ENCODE peak calls at places on chromosomes 6 and 20, in six cellular contexts. One of them, this sample, is unnamed.

GRCh38 chr20:44540834-44541233 is 19.0 kb upstream of the SERINC3 start:
- DNase-seq in astrocyte of the spinal cord: peak
- DNase-seq in progenitor cell of endocrine pancreas: no peak
- DNase-seq in right atrium auricular region: no peak
- DNase-seq in cardiac fibroblast: peak
- DNase-seq in transverse colon: no peak
- DNase-seq in this sample: no peak

GRCh38 chr6:169961772-169962561 is 210.5 kb downstream of the ERMARD start:
- DNase-seq in astrocyte of the spinal cord: no peak
- DNase-seq in progenitor cell of endocrine pancreas: peak
- DNase-seq in right atrium auricular region: peak
- DNase-seq in cardiac fibroblast: no peak
- DNase-seq in transverse colon: peak
- DNase-seq in this sample: no peak

GRCh38 chr6:124780621-124781020 is 181.6 kb upstream of the RNF217 start:
- DNase-seq in astrocyte of the spinal cord: peak
- DNase-seq in progenitor cell of endocrine pancreas: no peak
- DNase-seq in right atrium auricular region: no peak
- DNase-seq in cardiac fibroblast: no peak
- DNase-seq in transverse colon: no peak
- DNase-seq in this sample: no peak

GRCh38 chr6:106715922-106716321 is 86.5 kb downstream of the QRSL1 start:
- DNase-seq in astrocyte of the spinal cord: no peak
- DNase-seq in progenitor cell of endocrine pancreas: no peak
- DNase-seq in right atrium auricular region: no peak
- DNase-seq in cardiac fibroblast: no peak
- DNase-seq in transverse colon: no peak
- DNase-seq in this sample: no peak

GRCh38 chr6:104182811-104183210 is 676.9 kb downstream of the HACE1 start:
- DNase-seq in astrocyte of the spinal cord: peak
- DNase-seq in progenitor cell of endocrine pancreas: no peak
- DNase-seq in right atrium auricular region: no peak
- DNase-seq in cardiac fibroblast: peak
- DNase-seq in transverse colon: no peak
- DNase-seq in this sample: no peak

GRCh38 chr20:57400262-57400701 is 9.1 kb downstream of the RBM38 start:
- DNase-seq in astrocyte of the spinal cord: no peak
- DNase-seq in progenitor cell of endocrine pancreas: no peak
- DNase-seq in right atrium auricular region: no peak
- DNase-seq in cardiac fibroblast: no peak
- DNase-seq in transverse colon: no peak
- DNase-seq in this sample: no peak

GRCh38 chr6:119034827-119035458 is 43.5 kb downstream of the FAM184A start:
- DNase-seq in astrocyte of the spinal cord: no peak
- DNase-seq in progenitor cell of endocrine pancreas: no peak
- DNase-seq in right atrium auricular region: no peak
- DNase-seq in cardiac fibroblast: no peak
- DNase-seq in transverse colon: no peak
- DNase-seq in this sample: no peak

GRCh38 chr6:134491473-134491872 is 173.6 kb upstream of the SGK1 start:
- DNase-seq in astrocyte of the spinal cord: peak
- DNase-seq in progenitor cell of endocrine pancreas: no peak
- DNase-seq in right atrium auricular region: no peak
- DNase-seq in cardiac fibroblast: no peak
- DNase-seq in transverse colon: no peak
- DNase-seq in this sample: no peak

GRCh38 chr6:16799279-16800193 is 38.3 kb upstream of the ATXN1 start:
- DNase-seq in astrocyte of the spinal cord: no peak
- DNase-seq in progenitor cell of endocrine pancreas: no peak
- DNase-seq in right atrium auricular region: no peak
- DNase-seq in cardiac fibroblast: peak
- DNase-seq in transverse colon: no peak
- DNase-seq in this sample: no peak

GRCh38 chr6:100892116-100892515 is 11.0 kb upstream of the ASCC3 start:
- DNase-seq in astrocyte of the spinal cord: no peak
- DNase-seq in progenitor cell of endocrine pancreas: no peak
- DNase-seq in right atrium auricular region: no peak
- DNase-seq in cardiac fibroblast: no peak
- DNase-seq in transverse colon: no peak
- DNase-seq in this sample: no peak

GRCh38 chr6:156595481-156595880 is 181.7 kb upstream of the ARID1B start:
- DNase-seq in astrocyte of the spinal cord: peak
- DNase-seq in progenitor cell of endocrine pancreas: no peak
- DNase-seq in right atrium auricular region: no peak
- DNase-seq in cardiac fibroblast: no peak
- DNase-seq in transverse colon: no peak
- DNase-seq in this sample: no peak

GRCh38 chr6:75516757-75517156 is 23.2 kb upstream of the FILIP1 start:
- DNase-seq in astrocyte of the spinal cord: no peak
- DNase-seq in progenitor cell of endocrine pancreas: no peak
- DNase-seq in right atrium auricular region: no peak
- DNase-seq in cardiac fibroblast: no peak
- DNase-seq in transverse colon: no peak
- DNase-seq in this sample: no peak

GRCh38 chr20:32789896-32790750 is 27.9 kb downstream of the DNMT3B start:
- DNase-seq in astrocyte of the spinal cord: peak
- DNase-seq in progenitor cell of endocrine pancreas: peak
- DNase-seq in right atrium auricular region: peak
- DNase-seq in cardiac fibroblast: peak
- DNase-seq in transverse colon: peak
- DNase-seq in this sample: peak

GRCh38 chr6:131914967-131915751 is 36.0 kb downstream of the CCN2 start:
- DNase-seq in astrocyte of the spinal cord: peak
- DNase-seq in progenitor cell of endocrine pancreas: peak
- DNase-seq in right atrium auricular region: peak
- DNase-seq in cardiac fibroblast: peak
- DNase-seq in transverse colon: peak
- DNase-seq in this sample: no peak

GRCh38 chr6:5150676-5151075 is 65.5 kb downstream of the PPP1R3G start:
- DNase-seq in astrocyte of the spinal cord: no peak
- DNase-seq in progenitor cell of endocrine pancreas: no peak
- DNase-seq in right atrium auricular region: no peak
- DNase-seq in cardiac fibroblast: no peak
- DNase-seq in transverse colon: no peak
- DNase-seq in this sample: no peak

GRCh38 chr6:18978330-18979128 is 591.4 kb downstream of the RNF144B start:
- DNase-seq in astrocyte of the spinal cord: peak
- DNase-seq in progenitor cell of endocrine pancreas: no peak
- DNase-seq in right atrium auricular region: no peak
- DNase-seq in cardiac fibroblast: no peak
- DNase-seq in transverse colon: no peak
- DNase-seq in this sample: no peak

GRCh38 chr20:31355981-31356380 is 12.4 kb upstream of the DEFB118 start:
- DNase-seq in astrocyte of the spinal cord: no peak
- DNase-seq in progenitor cell of endocrine pancreas: no peak
- DNase-seq in right atrium auricular region: no peak
- DNase-seq in cardiac fibroblast: no peak
- DNase-seq in transverse colon: no peak
- DNase-seq in this sample: no peak

GRCh38 chr6:36609582-36609981 is 15.4 kb downstream of the SRSF3 start:
- DNase-seq in astrocyte of the spinal cord: no peak
- DNase-seq in progenitor cell of endocrine pancreas: no peak
- DNase-seq in right atrium auricular region: no peak
- DNase-seq in cardiac fibroblast: no peak
- DNase-seq in transverse colon: no peak
- DNase-seq in this sample: no peak

GRCh38 chr6:85459224-85459901 is 9.5 kb downstream of the NT5E start:
- DNase-seq in astrocyte of the spinal cord: peak
- DNase-seq in progenitor cell of endocrine pancreas: no peak
- DNase-seq in right atrium auricular region: no peak
- DNase-seq in cardiac fibroblast: peak
- DNase-seq in transverse colon: no peak
- DNase-seq in this sample: no peak

GRCh38 chr6:169975286-169975685 is 223.9 kb downstream of the ERMARD start:
- DNase-seq in astrocyte of the spinal cord: no peak
- DNase-seq in progenitor cell of endocrine pancreas: no peak
- DNase-seq in right atrium auricular region: no peak
- DNase-seq in cardiac fibroblast: no peak
- DNase-seq in transverse colon: peak
- DNase-seq in this sample: no peak

GRCh38 chr6:36121752-36122494 is 8.4 kb upstream of the MAPK13 start:
- DNase-seq in astrocyte of the spinal cord: no peak
- DNase-seq in progenitor cell of endocrine pancreas: no peak
- DNase-seq in right atrium auricular region: no peak
- DNase-seq in cardiac fibroblast: no peak
- DNase-seq in transverse colon: no peak
- DNase-seq in this sample: no peak

GRCh38 chr6:148716811-148717210 is 30.0 kb upstream of the UST start:
- DNase-seq in astrocyte of the spinal cord: no peak
- DNase-seq in progenitor cell of endocrine pancreas: no peak
- DNase-seq in right atrium auricular region: no peak
- DNase-seq in cardiac fibroblast: peak
- DNase-seq in transverse colon: no peak
- DNase-seq in this sample: no peak

GRCh38 chr20:7579888-7580287 is 360.4 kb downstream of the HAO1 start:
- DNase-seq in astrocyte of the spinal cord: no peak
- DNase-seq in progenitor cell of endocrine pancreas: no peak
- DNase-seq in right atrium auricular region: no peak
- DNase-seq in cardiac fibroblast: peak
- DNase-seq in transverse colon: no peak
- DNase-seq in this sample: no peak

GRCh38 chr20:49668181-49668877 is 45.3 kb downstream of the B4GALT5 start:
- DNase-seq in astrocyte of the spinal cord: no peak
- DNase-seq in progenitor cell of endocrine pancreas: no peak
- DNase-seq in right atrium auricular region: no peak
- DNase-seq in cardiac fibroblast: no peak
- DNase-seq in transverse colon: peak
- DNase-seq in this sample: no peak

GRCh38 chr20:20888273-20888656 is 175.8 kb upstream of the RALGAPA2 start:
- DNase-seq in astrocyte of the spinal cord: no peak
- DNase-seq in progenitor cell of endocrine pancreas: no peak
- DNase-seq in right atrium auricular region: no peak
- DNase-seq in cardiac fibroblast: no peak
- DNase-seq in transverse colon: no peak
- DNase-seq in this sample: no peak

GRCh38 chr6:73340048-73340447 is 14.0 kb downstream of the DPPA5 start:
- DNase-seq in astrocyte of the spinal cord: no peak
- DNase-seq in progenitor cell of endocrine pancreas: no peak
- DNase-seq in right atrium auricular region: no peak
- DNase-seq in cardiac fibroblast: peak
- DNase-seq in transverse colon: no peak
- DNase-seq in this sample: no peak

GRCh38 chr20:57653546-57653900 is 33.3 kb upstream of the ZBP1 start:
- DNase-seq in astrocyte of the spinal cord: no peak
- DNase-seq in progenitor cell of endocrine pancreas: no peak
- DNase-seq in right atrium auricular region: peak
- DNase-seq in cardiac fibroblast: no peak
- DNase-seq in transverse colon: no peak
- DNase-seq in this sample: no peak

GRCh38 chr6:130009148-130009547 is 9.2 kb upstream of the L3MBTL3 start:
- DNase-seq in astrocyte of the spinal cord: no peak
- DNase-seq in progenitor cell of endocrine pancreas: no peak
- DNase-seq in right atrium auricular region: no peak
- DNase-seq in cardiac fibroblast: no peak
- DNase-seq in transverse colon: no peak
- DNase-seq in this sample: no peak

GRCh38 chr6:43495409-43495941 is 14.7 kb downstream of the LRRC73 start:
- DNase-seq in astrocyte of the spinal cord: no peak
- DNase-seq in progenitor cell of endocrine pancreas: no peak
- DNase-seq in right atrium auricular region: no peak
- DNase-seq in cardiac fibroblast: no peak
- DNase-seq in transverse colon: peak
- DNase-seq in this sample: no peak

GRCh38 chr20:1810926-1811620 is 84.1 kb upstream of the SIRPA start:
- DNase-seq in astrocyte of the spinal cord: peak
- DNase-seq in progenitor cell of endocrine pancreas: no peak
- DNase-seq in right atrium auricular region: peak
- DNase-seq in cardiac fibroblast: peak
- DNase-seq in transverse colon: no peak
- DNase-seq in this sample: no peak

GRCh38 chr6:11835065-11835464 is 56.5 kb upstream of the ADTRP start:
- DNase-seq in astrocyte of the spinal cord: no peak
- DNase-seq in progenitor cell of endocrine pancreas: no peak
- DNase-seq in right atrium auricular region: no peak
- DNase-seq in cardiac fibroblast: no peak
- DNase-seq in transverse colon: no peak
- DNase-seq in this sample: no peak

GRCh38 chr6:115838763-115839401 is 221.8 kb downstream of the FRK start:
- DNase-seq in astrocyte of the spinal cord: peak
- DNase-seq in progenitor cell of endocrine pancreas: no peak
- DNase-seq in right atrium auricular region: no peak
- DNase-seq in cardiac fibroblast: peak
- DNase-seq in transverse colon: peak
- DNase-seq in this sample: no peak
- TF ChIP-seq CTCF in astrocyte of the spinal cord: peak
- TF ChIP-seq CTCF in progenitor cell of endocrine pancreas: peak
- TF ChIP-seq CTCF in right atrium auricular region: no peak
- TF ChIP-seq CTCF in cardiac fibroblast: peak
- TF ChIP-seq CTCF in transverse colon: peak
- TF ChIP-seq CTCF in this sample: peak

GRCh38 chr6:44535967-44536366 is 148.5 kb downstream of the CDC5L start:
- DNase-seq in astrocyte of the spinal cord: no peak
- DNase-seq in progenitor cell of endocrine pancreas: no peak
- DNase-seq in right atrium auricular region: no peak
- DNase-seq in cardiac fibroblast: no peak
- DNase-seq in transverse colon: no peak
- DNase-seq in this sample: no peak
- TF ChIP-seq CTCF in astrocyte of the spinal cord: no peak
- TF ChIP-seq CTCF in progenitor cell of endocrine pancreas: no peak
- TF ChIP-seq CTCF in right atrium auricular region: no peak
- TF ChIP-seq CTCF in cardiac fibroblast: no peak
- TF ChIP-seq CTCF in transverse colon: no peak
- TF ChIP-seq CTCF in this sample: no peak

DNA sequence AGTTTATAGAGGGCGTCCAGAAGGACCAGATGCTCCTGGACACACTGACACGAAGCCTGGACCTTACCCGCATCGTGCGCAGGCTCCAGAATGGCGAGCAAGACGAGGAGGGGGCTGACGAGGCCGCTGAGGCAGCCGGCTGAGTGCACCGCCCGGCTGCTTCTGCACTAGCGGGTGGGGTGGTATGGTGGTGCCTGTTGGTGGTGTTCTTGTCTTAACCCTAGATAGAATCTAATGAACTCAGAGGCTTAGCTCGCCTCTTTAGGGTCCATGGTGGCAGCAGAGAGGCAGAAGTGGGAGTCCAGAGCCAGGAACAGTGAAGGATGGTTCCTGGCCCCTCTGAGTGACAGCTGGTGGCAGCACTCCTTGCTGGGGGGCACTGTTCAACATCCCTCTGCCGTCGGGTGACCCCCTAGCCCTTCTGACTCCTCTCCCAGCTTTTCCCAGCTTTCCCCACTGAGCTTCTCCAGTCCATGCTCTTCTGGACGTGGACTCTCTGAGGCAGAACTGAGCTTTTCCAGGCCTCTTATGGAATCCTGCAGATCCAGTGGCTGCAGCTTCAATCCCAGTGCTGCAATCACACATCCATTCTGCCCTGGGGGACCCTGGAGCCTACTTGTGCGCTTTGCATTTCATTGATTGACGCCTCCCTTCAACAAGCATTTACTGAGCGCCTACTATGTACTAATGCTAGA is 6.2 kb downstream of the GUCA1A start:
- DNase-seq in astrocyte of the spinal cord: no peak
- DNase-seq in progenitor cell of endocrine pancreas: no peak
- DNase-seq in right atrium auricular region: no peak
- DNase-seq in cardiac fibroblast: no peak
- DNase-seq in transverse colon: no peak
- DNase-seq in this sample: no peak
- TF ChIP-seq CTCF in astrocyte of the spinal cord: no peak
- TF ChIP-seq CTCF in progenitor cell of endocrine pancreas: no peak
- TF ChIP-seq CTCF in right atrium auricular region: no peak
- TF ChIP-seq CTCF in cardiac fibroblast: no peak
- TF ChIP-seq CTCF in transverse colon: no peak
- TF ChIP-seq CTCF in this sample: no peak

GRCh38 chr6:121680058-121680457 is 244.6 kb downstream of the GJA1 start:
- DNase-seq in astrocyte of the spinal cord: no peak
- DNase-seq in progenitor cell of endocrine pancreas: no peak
- DNase-seq in right atrium auricular region: no peak
- DNase-seq in cardiac fibroblast: peak
- DNase-seq in transverse colon: no peak
- DNase-seq in this sample: no peak
- TF ChIP-seq CTCF in astrocyte of the spinal cord: no peak
- TF ChIP-seq CTCF in progenitor cell of endocrine pancreas: no peak
- TF ChIP-seq CTCF in right atrium auricular region: no peak
- TF ChIP-seq CTCF in cardiac fibroblast: no peak
- TF ChIP-seq CTCF in transverse colon: no peak
- TF ChIP-seq CTCF in this sample: no peak

This sample was measured in D721Med.